ENCODE peak calls at places on chromosomes 13 and 19, in ten cellular contexts. Q, H, I, S, O, G, W, K, T and M are unnamed samples.

GRCh38 chr13:41502021-41502420 is 44.7 kb downstream of the RGCC start:
- DNase-seq in Q (no peak), H (no peak), I (no peak), S (no peak), O (no peak), G (no peak), W (no peak), K (no peak), T (no peak), M (no peak)

GRCh38 chr13:48110930-48111721 is 16.2 kb upstream of the MED4 start:
- DNase-seq in Q (no peak), H (no peak), I (no peak), S (no peak), O (peak; percentile 83), G (peak; percentile 12), W (peak; percentile 65), K (no peak), T (peak; percentile 42), M (no peak)

GRCh38 chr13:93903909-93904308 is 575.6 kb downstream of the DCT start:
- DNase-seq in Q (no peak), H (no peak), I (no peak), S (peak; percentile 83), O (no peak), G (no peak), W (no peak), K (no peak), T (no peak), M (no peak)

GRCh38 chr19:10339380-10339960 is at the start of gene ICAM3:
- DNase-seq in Q (no peak), H (peak; percentile 81), I (no peak), S (no peak), O (no peak), G (no peak), W (no peak), K (peak; percentile 58), T (no peak), M (no peak)

GRCh38 chr13:19587635-19588300 is 26.4 kb upstream of the TPTE2 start:
- DNase-seq in Q (no peak), H (no peak), I (peak; percentile 74), S (peak; percentile 52), O (peak; percentile 70), G (peak; percentile 12), W (no peak), K (no peak), T (no peak), M (no peak)

GRCh38 chr13:29922281-29922821 is 71.9 kb upstream of the UBL3 start:
- DNase-seq in Q (no peak), H (no peak), I (peak; percentile 16), S (peak; percentile 54), O (no peak), G (no peak), W (no peak), K (no peak), T (no peak), M (no peak)

GRCh38 chr13:22325761-22326160 is 654.9 kb downstream of the FGF9 start:
- DNase-seq in Q (no peak), H (no peak), I (no peak), S (no peak), O (no peak), G (no peak), W (no peak), K (no peak), T (no peak), M (no peak)

GRCh38 chr13:51246411-51247298 is 24.5 kb downstream of the FAM124A start:
- DNase-seq in Q (no peak), H (no peak), I (no peak), S (no peak), O (no peak), G (no peak), W (peak; percentile 85), K (peak; percentile 14), T (no peak), M (no peak)

GRCh38 chr19:2813235-2814160 is 6.2 kb upstream of the ZNF554 start:
- DNase-seq in Q (no peak), H (no peak), I (no peak), S (no peak), O (no peak), G (no peak), W (no peak), K (no peak), T (no peak), M (no peak)

GRCh38 chr19:2811221-2811722 is 8.4 kb upstream of the ZNF554 start:
- DNase-seq in Q (no peak), H (peak; percentile 85), I (no peak), S (no peak), O (peak; percentile 81), G (no peak), W (no peak), K (peak; percentile 77), T (no peak), M (no peak)

GRCh38 chr19:2812414-2813234 is 7.0 kb upstream of the ZNF554 start:
- DNase-seq in Q (no peak), H (no peak), I (no peak), S (no peak), O (no peak), G (no peak), W (no peak), K (no peak), T (no peak), M (no peak)

GRCh38 chr19:2810141-2811091 is 9.3 kb upstream of the ZNF554 start:
- DNase-seq in Q (no peak), H (no peak), I (no peak), S (no peak), O (no peak), G (no peak), W (no peak), K (no peak), T (no peak), M (no peak)

DNA sequence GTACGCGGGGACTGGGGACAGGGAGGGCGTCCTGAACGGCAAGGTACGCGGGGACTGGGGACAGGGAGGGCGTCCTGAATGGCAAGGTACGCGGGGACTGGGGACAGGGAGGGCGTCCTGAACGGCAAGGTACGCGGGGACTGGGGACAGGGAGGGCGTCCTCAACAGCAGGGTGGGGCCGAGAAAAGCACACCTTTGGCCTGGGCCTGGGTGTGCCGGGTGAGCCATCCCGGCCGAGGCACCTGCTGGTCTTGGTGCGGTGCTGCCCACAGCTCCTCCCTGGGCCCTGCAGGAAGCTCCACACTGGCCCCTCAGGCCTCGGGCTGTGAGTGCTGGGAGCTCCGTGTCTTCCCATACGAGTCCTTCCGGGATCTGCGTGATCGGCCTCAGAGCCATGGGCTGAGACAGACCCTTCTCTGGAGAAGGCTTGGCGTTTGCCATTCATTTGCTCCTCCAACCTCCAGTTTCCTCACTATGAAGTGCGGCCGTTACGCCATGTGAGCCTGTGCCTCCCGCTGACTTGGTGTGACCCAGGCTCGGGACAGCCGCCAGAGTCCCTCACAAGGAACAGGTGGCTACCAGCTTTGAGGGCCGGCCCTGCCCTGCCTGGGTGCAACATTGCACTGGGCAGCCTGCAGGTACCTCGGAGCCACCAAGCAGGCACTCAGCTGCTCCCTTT is 7.8 kb upstream of the ZNF554 start:
- DNase-seq in Q (no peak), H (peak; percentile 85), I (no peak), S (no peak), O (no peak), G (no peak), W (no peak), K (peak; percentile 83), T (no peak), M (no peak)
- TF ChIP-seq POLR2A in Q (no peak), H (peak; percentile 73), I (no peak), S (no peak), O (no peak), G (no peak), W (no peak), K (peak; percentile 36), T (no peak), M (no peak)

DNA sequence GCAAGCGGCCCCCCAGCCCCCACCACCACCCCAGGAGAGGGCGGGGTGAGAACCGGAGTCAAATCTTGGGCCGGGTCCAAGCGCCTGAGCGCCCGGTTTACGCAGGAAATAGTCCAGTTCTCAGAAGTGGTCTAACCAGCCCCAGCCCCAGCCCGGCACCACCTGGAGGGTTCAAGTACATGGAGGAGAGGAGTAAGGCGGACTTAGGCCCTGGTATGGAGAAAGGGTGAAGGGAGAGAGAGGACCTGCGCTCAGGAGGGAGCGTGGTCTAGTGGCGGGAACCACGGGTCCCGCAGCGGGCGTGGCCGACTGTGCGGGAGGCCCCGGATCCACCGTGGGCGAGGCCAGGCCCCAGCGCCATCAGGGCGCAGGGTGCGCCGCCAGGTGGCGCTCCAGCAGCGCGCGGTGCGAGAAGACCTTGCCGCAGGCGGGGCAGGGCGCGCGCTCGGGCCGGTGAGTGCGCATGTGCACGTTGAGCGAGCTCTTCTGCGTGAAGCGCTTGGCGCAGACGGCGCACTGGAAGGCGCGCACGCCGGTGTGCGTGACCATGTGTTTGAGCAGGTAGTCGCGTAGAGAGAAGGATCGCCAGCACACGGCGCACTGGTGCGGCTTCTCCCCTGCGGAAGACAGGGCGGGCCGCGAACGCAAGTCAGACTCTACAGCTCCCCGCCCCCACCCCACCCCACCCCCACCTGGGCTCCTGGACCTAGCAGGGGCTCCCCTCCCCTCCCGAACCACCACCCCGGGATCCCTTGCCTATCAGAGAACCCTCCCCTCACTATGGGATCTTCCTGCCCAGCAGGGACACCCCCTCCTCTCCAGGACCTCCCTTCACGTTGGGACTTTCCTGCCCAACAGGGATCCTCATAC is 2.1 kb upstream of the SLC27A5 start:
- DNase-seq in Q (peak; percentile 82), H (peak; percentile 94), I (peak; percentile 92), S (peak; percentile 68), O (peak; percentile 88), G (peak; percentile 89), W (peak; percentile 92), K (peak; percentile 94), T (peak; percentile 64), M (no peak)
- TF ChIP-seq POLR2A in Q (no peak), H (peak; percentile 49), I (peak; percentile 89), S (no peak), O (peak; percentile 95), G (peak; percentile 14), W (no peak), K (peak; percentile 21), T (no peak), M (no peak)

DNA sequence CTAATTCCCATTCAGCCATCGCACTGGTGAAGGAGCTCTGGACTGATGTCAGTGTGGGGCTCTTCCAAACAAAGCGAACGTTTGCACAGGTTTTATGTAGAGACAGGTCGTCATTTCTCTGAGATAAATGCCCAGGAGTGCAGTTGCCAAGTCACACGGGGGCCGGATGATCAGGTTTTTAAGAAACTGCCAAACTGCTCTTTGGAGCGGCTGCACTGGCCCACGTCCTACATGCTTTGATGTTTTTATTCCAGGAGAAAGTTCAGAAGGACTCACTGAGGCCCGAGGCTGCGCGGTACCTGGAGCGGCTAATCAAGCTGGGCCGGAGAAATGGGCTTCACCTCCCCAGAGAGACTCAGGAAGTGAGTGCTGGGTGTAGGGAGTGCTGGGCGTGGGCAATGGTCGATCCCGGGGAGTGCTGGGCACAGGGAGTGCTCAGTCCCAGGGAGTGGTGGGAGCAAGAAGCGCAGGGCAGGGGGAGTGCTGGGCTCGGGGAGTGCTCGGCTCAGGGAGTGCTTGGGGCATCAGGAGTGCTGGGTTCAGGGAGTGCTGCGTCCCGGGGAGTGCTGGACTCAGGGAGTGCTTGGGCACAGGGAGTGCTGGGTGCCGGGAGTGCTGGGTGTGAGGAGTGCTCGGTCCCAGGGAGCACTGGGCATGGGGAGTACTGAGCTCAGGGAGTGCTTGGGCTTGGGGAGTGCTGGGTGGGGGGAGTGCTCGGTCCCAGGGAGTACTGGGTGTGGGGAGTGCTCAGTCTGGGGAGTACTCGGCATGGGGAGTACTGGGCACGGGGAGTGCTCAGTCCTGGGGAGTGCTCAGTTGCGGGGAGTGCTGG is 10.7 kb downstream of the THOP1 start:
- DNase-seq in Q (no peak), H (no peak), I (no peak), S (no peak), O (no peak), G (no peak), W (no peak), K (no peak), T (no peak), M (no peak)
- TF ChIP-seq POLR2A in Q (no peak), H (no peak), I (no peak), S (no peak), O (peak; percentile 11), G (no peak), W (no peak), K (no peak), T (no peak), M (no peak)

GRCh38 chr13:20810808-20811207 is 37.0 kb upstream of the EEF1AKMT1 start:
- DNase-seq in Q (no peak), H (no peak), I (no peak), S (no peak), O (no peak), G (no peak), W (no peak), K (no peak), T (no peak), M (no peak)
- TF ChIP-seq POLR2A in Q (no peak), H (no peak), I (no peak), S (no peak), O (no peak), G (no peak), W (no peak), K (no peak), T (no peak), M (no peak)